ENCODE peak calls at places on chromosomes 16 and 17, in eight cellular contexts. M, C, Z, V, W, E, B and N are unnamed samples.

GRCh38 chr16:66079671-66080070 is 286.8 kb upstream of the CDH5 start:
- DNase-seq in M (no peak), C (no peak), Z (no peak), V (no peak), W (no peak), E (no peak), B (no peak), N (no peak)

GRCh38 chr16:2324296-2324859 is 16.1 kb downstream of the ABCA3 start:
- DNase-seq in M (no peak), C (no peak), Z (no peak), V (no peak), W (no peak), E (no peak), B (no peak), N (no peak)

GRCh38 chr16:1188781-1189189 is 35.9 kb downstream of the CACNA1H start:
- DNase-seq in M (peak), C (no peak), Z (no peak), V (no peak), W (peak), E (peak), B (no peak), N (peak)

GRCh38 chr16:85157813-85158701 is 45.8 kb upstream of the CIBAR2 start:
- DNase-seq in M (no peak), C (no peak), Z (no peak), V (no peak), W (no peak), E (no peak), B (no peak), N (peak)

GRCh38 chr17:32515677-32516383 is 29.0 kb downstream of the CDK5R1 start:
- DNase-seq in M (no peak), C (no peak), Z (no peak), V (no peak), W (no peak), E (no peak), B (no peak), N (no peak)

GRCh38 chr17:740240-741055 is 8.1 kb downstream of the TLCD3A start:
- DNase-seq in M (no peak), C (no peak), Z (no peak), V (no peak), W (peak), E (no peak), B (no peak), N (peak)

GRCh38 chr17:42618442-42619150 is 9.1 kb downstream of the TUBG1 start:
- DNase-seq in M (peak), C (no peak), Z (no peak), V (no peak), W (peak), E (peak), B (no peak), N (no peak)

GRCh38 chr17:21573961-21574610 is 118.2 kb upstream of the KCNJ18 start:
- DNase-seq in M (no peak), C (no peak), Z (peak), V (peak), W (no peak), E (peak), B (no peak), N (peak)

GRCh38 chr16:5504028-5504758 is 406.6 kb upstream of the EEF2KMT start:
- DNase-seq in M (peak), C (no peak), Z (peak), V (no peak), W (no peak), E (no peak), B (peak), N (no peak)

GRCh38 chr16:25014500-25015147 is 545 bp downstream of the ARHGAP17 start:
- DNase-seq in M (peak), C (no peak), Z (no peak), V (peak), W (peak), E (peak), B (peak), N (no peak)

GRCh38 chr16:70610273-70611223 is 35.8 kb upstream of the IL34 start:
- DNase-seq in M (no peak), C (no peak), Z (no peak), V (no peak), W (peak), E (no peak), B (no peak), N (no peak)

GRCh38 chr17:5781236-5781927 is 197.1 kb upstream of the NLRP1 start:
- DNase-seq in M (no peak), C (no peak), Z (no peak), V (no peak), W (no peak), E (no peak), B (no peak), N (no peak)

GRCh38 chr16:66521951-66522771 is 27.8 kb downstream of the TK2 start:
- DNase-seq in M (no peak), C (peak), Z (peak), V (no peak), W (no peak), E (peak), B (peak), N (peak)

GRCh38 chr16:72990003-72990521 is 57.9 kb downstream of the ZFHX3 start:
- DNase-seq in M (peak), C (peak), Z (peak), V (no peak), W (no peak), E (no peak), B (peak), N (no peak)

GRCh38 chr17:19719365-19720209 is 3.2 kb upstream of the SLC47A2 start:
- DNase-seq in M (no peak), C (peak), Z (no peak), V (no peak), W (no peak), E (peak), B (no peak), N (no peak)

GRCh38 chr16:57471852-57472664 is 9.6 kb downstream of the POLR2C start:
- DNase-seq in M (no peak), C (no peak), Z (no peak), V (no peak), W (no peak), E (no peak), B (no peak), N (no peak)

GRCh38 chr17:66885417-66885816 is 50.5 kb downstream of the CACNG5 start:
- DNase-seq in M (no peak), C (no peak), Z (no peak), V (no peak), W (no peak), E (no peak), B (no peak), N (no peak)

GRCh38 chr16:31367875-31368274 is 12.9 kb downstream of the ITGAX start:
- DNase-seq in M (no peak), C (no peak), Z (no peak), V (no peak), W (no peak), E (no peak), B (no peak), N (no peak)

GRCh38 chr17:58621174-58621573 is 70.7 kb downstream of the TEX14 start:
- DNase-seq in M (no peak), C (no peak), Z (no peak), V (no peak), W (no peak), E (no peak), B (no peak), N (no peak)

GRCh38 chr17:27506348-27507218 is 50.3 kb downstream of the KSR1 start:
- DNase-seq in M (no peak), C (no peak), Z (no peak), V (no peak), W (no peak), E (no peak), B (peak), N (no peak)

GRCh38 chr17:3935825-3936355 is 19.6 kb upstream of the P2RX1 start:
- DNase-seq in M (no peak), C (no peak), Z (peak), V (no peak), W (no peak), E (no peak), B (peak), N (no peak)

GRCh38 chr17:54883939-54884338 is 16.7 kb upstream of the TOM1L1 start:
- DNase-seq in M (no peak), C (no peak), Z (no peak), V (no peak), W (no peak), E (no peak), B (no peak), N (no peak)

GRCh38 chr17:80146121-80147034 is 550 bp downstream of the EIF4A3 start:
- DNase-seq in M (no peak), C (no peak), Z (no peak), V (no peak), W (peak), E (no peak), B (no peak), N (peak)

GRCh38 chr16:13298676-13299075 is 397.3 kb downstream of the SHISA9 start:
- DNase-seq in M (no peak), C (no peak), Z (no peak), V (no peak), W (no peak), E (no peak), B (no peak), N (no peak)

GRCh38 chr16:1691276-1691675 is 13.2 kb downstream of the JPT2 start:
- DNase-seq in M (no peak), C (no peak), Z (peak), V (no peak), W (no peak), E (no peak), B (peak), N (no peak)

GRCh38 chr16:51164574-51164973 is 13.5 kb upstream of the SALL1 start:
- DNase-seq in M (no peak), C (no peak), Z (no peak), V (no peak), W (no peak), E (no peak), B (no peak), N (no peak)
- H3K27ac ChIP-seq in M (no peak), C (no peak), Z (no peak), V (no peak), W (no peak), E (no peak), B (no peak), N (no peak)

GRCh38 chr16:48558269-48558915 is 51.6 kb downstream of the N4BP1 start:
- DNase-seq in M (no peak), C (no peak), Z (no peak), V (no peak), W (no peak), E (no peak), B (no peak), N (no peak)

GRCh38 chr16:48555597-48555996 is 54.4 kb downstream of the N4BP1 start:
- DNase-seq in M (no peak), C (no peak), Z (no peak), V (no peak), W (no peak), E (no peak), B (no peak), N (peak)

GRCh38 chr16:48556210-48556912 is 53.6 kb downstream of the N4BP1 start:
- DNase-seq in M (no peak), C (no peak), Z (no peak), V (no peak), W (no peak), E (no peak), B (no peak), N (no peak)

GRCh38 chr16:48559462-48560211 is 50.3 kb downstream of the N4BP1 start:
- DNase-seq in M (no peak), C (no peak), Z (no peak), V (no peak), W (peak), E (no peak), B (no peak), N (peak)

GRCh38 chr16:48556913-48557351 is 53.0 kb downstream of the N4BP1 start:
- DNase-seq in M (no peak), C (no peak), Z (peak), V (no peak), W (no peak), E (no peak), B (peak), N (no peak)
- H3K4me3 ChIP-seq in M (no peak), C (no peak), Z (no peak), V (no peak), W (no peak), E (no peak), B (no peak), N (no peak)

GRCh38 chr16:79621027-79621426 is 20.5 kb upstream of the MAF start:
- DNase-seq in M (no peak), C (no peak), Z (no peak), V (no peak), W (no peak), E (no peak), B (no peak), N (no peak)

GRCh38 chr16:79613009-79613408 is 12.5 kb upstream of the MAF start:
- DNase-seq in M (no peak), C (no peak), Z (no peak), V (no peak), W (no peak), E (no peak), B (peak), N (no peak)

GRCh38 chr16:79623076-79623475 is 22.5 kb upstream of the MAF start:
- DNase-seq in M (no peak), C (no peak), Z (no peak), V (no peak), W (no peak), E (no peak), B (no peak), N (no peak)

GRCh38 chr16:79618712-79619050 is 18.1 kb upstream of the MAF start:
- DNase-seq in M (no peak), C (no peak), Z (no peak), V (no peak), W (no peak), E (no peak), B (no peak), N (no peak)

GRCh38 chr16:79618041-79618711 is 17.6 kb upstream of the MAF start:
- DNase-seq in M (no peak), C (no peak), Z (no peak), V (no peak), W (no peak), E (no peak), B (no peak), N (no peak)
- H3K27ac ChIP-seq in M (no peak), C (no peak), Z (no peak), V (no peak), W (no peak), E (no peak), B (no peak), N (peak)

GRCh38 chr17:28573521-28573920 is 2.2 kb upstream of the PIGS start:
- DNase-seq in M (no peak), C (no peak), Z (no peak), V (no peak), W (no peak), E (no peak), B (no peak), N (no peak)

GRCh38 chr17:28571255-28572122 is at the start of gene PIGS:
- DNase-seq in M (peak), C (peak), Z (peak), V (peak), W (peak), E (peak), B (peak), N (peak)

GRCh38 chr17:28569446-28569845 is 1.9 kb downstream of the PIGS start:
- DNase-seq in M (no peak), C (no peak), Z (no peak), V (no peak), W (no peak), E (no peak), B (no peak), N (no peak)

GRCh38 chr17:28572294-28573099 is 1.2 kb upstream of the PIGS start:
- DNase-seq in M (no peak), C (no peak), Z (no peak), V (no peak), W (no peak), E (no peak), B (no peak), N (peak)

DNA sequence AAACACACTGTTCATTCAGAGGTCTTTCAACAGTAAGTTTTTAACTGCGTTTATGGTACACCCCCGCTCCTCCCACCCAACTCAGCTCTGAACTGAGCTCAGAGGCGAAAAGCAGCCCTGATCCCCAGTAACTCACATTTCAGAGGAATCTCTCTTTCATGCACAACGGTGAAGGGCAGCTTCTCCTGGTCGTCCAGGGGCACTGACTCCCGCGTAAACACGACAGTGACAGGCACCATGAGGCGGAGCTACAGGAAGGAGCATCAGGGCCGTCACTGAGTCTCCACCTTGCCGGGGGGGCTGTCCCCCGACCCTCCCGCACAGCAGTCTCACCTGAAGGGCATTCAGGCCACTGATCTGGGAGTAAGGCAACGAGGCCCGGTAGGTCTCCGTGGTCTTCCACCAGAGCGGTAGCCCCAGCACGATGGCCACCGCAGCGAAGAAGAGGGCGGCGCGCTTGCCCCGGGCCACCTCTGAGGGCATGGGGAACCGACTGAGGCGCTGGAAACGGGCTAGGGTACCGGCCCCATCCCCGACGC is 539 bp downstream of the PIGS start:
- DNase-seq in M (peak), C (no peak), Z (no peak), V (no peak), W (peak), E (no peak), B (no peak), N (peak)
- H3K4me3 ChIP-seq in M (peak), C (peak), Z (peak), V (peak), W (peak), E (peak), B (peak), N (peak)

GRCh38 chr16:28311913-28312312 is 19.6 kb downstream of the SBK1 start:
- DNase-seq in M (no peak), C (no peak), Z (no peak), V (no peak), W (no peak), E (no peak), B (no peak), N (no peak)

GRCh38 chr16:28312327-28312726 is 20.0 kb downstream of the SBK1 start:
- DNase-seq in M (no peak), C (no peak), Z (no peak), V (no peak), W (no peak), E (no peak), B (no peak), N (no peak)

GRCh38 chr16:28309811-28310311 is 17.5 kb downstream of the SBK1 start:
- DNase-seq in M (no peak), C (no peak), Z (no peak), V (no peak), W (no peak), E (no peak), B (no peak), N (peak)

GRCh38 chr16:28310796-28311195 is 18.5 kb downstream of the SBK1 start:
- DNase-seq in M (no peak), C (no peak), Z (no peak), V (no peak), W (no peak), E (no peak), B (no peak), N (no peak)

DNA sequence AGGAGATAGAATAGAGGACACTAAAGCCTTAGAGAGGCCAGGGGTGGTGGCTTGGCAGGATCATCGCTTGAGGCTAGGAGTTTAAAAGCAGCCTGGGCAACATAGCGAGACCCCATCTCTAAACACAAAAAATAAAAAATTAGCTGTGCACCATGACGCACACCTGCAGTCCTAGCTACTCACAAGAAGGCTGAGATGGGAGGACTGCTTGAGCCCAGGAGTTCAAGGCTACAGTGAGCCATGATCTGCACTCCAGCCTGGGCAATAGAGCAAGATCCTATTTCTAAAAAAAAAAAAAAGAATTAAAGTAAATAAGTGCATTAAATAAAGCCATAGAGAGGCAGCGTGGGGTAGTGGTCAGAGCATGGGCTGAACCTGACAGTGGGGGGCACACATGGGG is 19.1 kb downstream of the SBK1 start:
- DNase-seq in M (no peak), C (no peak), Z (no peak), V (no peak), W (no peak), E (no peak), B (no peak), N (no peak)
- H3K27ac ChIP-seq in M (no peak), C (no peak), Z (no peak), V (no peak), W (no peak), E (no peak), B (no peak), N (peak)

GRCh38 chr17:52157603-52158449 is 688 bp downstream of the CA10 start:
- DNase-seq in M (no peak), C (no peak), Z (no peak), V (no peak), W (no peak), E (no peak), B (no peak), N (no peak)
- H3K4me3 ChIP-seq in M (peak), C (peak), Z (no peak), V (peak), W (no peak), E (peak), B (no peak), N (no peak)